ENCODE peak calls at places on chromosome 15, in nine cellular contexts. One of them, this sample, is unnamed.
A peak's percentile ranks its signal among the peaks of the same experiment; 100 is the strongest.

GRCh38 chr15:64622410-64623260 is 152.8 kb downstream of the RBPMS2 start:
- DNase-seq in naive thymus-derived CD4-positive, alpha-beta T cell: peak; percentile 66
- DNase-seq in H1: no peak
- DNase-seq in effector CD4-positive, alpha-beta T cell: peak; percentile 27
- DNase-seq in neural crest cell: no peak
- DNase-seq in activated T-cell treated with anti-CD3 and anti-CD28 coated beads for 1 hour: peak; percentile 17
- DNase-seq in fibroblast of pulmonary artery: no peak
- DNase-seq in psoas muscle: no peak
- DNase-seq in GOT3: no peak
- DNase-seq in this sample: no peak

GRCh38 chr15:79091204-79091867 is 756 bp upstream of the RASGRF1 start:
- DNase-seq in effector CD4-positive, alpha-beta T cell: no peak
- DNase-seq in neural crest cell: peak; percentile 16
- DNase-seq in fibroblast of pulmonary artery: no peak
- DNase-seq in activated T-cell treated with anti-CD3 and anti-CD28 coated beads for 1 hour: no peak
- DNase-seq in naive thymus-derived CD4-positive, alpha-beta T cell: no peak
- DNase-seq in H1: no peak
- DNase-seq in GOT3: no peak
- DNase-seq in psoas muscle: no peak
- DNase-seq in this sample: peak; percentile 22

GRCh38 chr15:76285241-76285825 is 25.9 kb downstream of the ETFA start:
- DNase-seq in neural crest cell: no peak
- DNase-seq in psoas muscle: no peak
- DNase-seq in H1: no peak
- DNase-seq in effector CD4-positive, alpha-beta T cell: no peak
- DNase-seq in fibroblast of pulmonary artery: peak; percentile 29
- DNase-seq in GOT3: no peak
- DNase-seq in naive thymus-derived CD4-positive, alpha-beta T cell: no peak
- DNase-seq in activated T-cell treated with anti-CD3 and anti-CD28 coated beads for 1 hour: no peak
- DNase-seq in this sample: peak; percentile 5

GRCh38 chr15:90006217-90007088 is 5.3 kb downstream of the ZNF710 start:
- DNase-seq in GOT3: no peak
- DNase-seq in neural crest cell: no peak
- DNase-seq in H1: no peak
- DNase-seq in fibroblast of pulmonary artery: no peak
- DNase-seq in psoas muscle: no peak
- DNase-seq in effector CD4-positive, alpha-beta T cell: no peak
- DNase-seq in activated T-cell treated with anti-CD3 and anti-CD28 coated beads for 1 hour: no peak
- DNase-seq in naive thymus-derived CD4-positive, alpha-beta T cell: no peak
- DNase-seq in this sample: no peak

GRCh38 chr15:40933520-40933904 is 4.4 kb downstream of the DLL4 start:
- DNase-seq in GOT3: no peak
- DNase-seq in psoas muscle: no peak
- DNase-seq in neural crest cell: no peak
- DNase-seq in fibroblast of pulmonary artery: no peak
- DNase-seq in naive thymus-derived CD4-positive, alpha-beta T cell: no peak
- DNase-seq in H1: no peak
- DNase-seq in effector CD4-positive, alpha-beta T cell: no peak
- DNase-seq in activated T-cell treated with anti-CD3 and anti-CD28 coated beads for 1 hour: no peak
- DNase-seq in this sample: no peak

GRCh38 chr15:75809986-75810750 is 33.1 kb upstream of the UBE2Q2 start:
- DNase-seq in GOT3: no peak
- DNase-seq in activated T-cell treated with anti-CD3 and anti-CD28 coated beads for 1 hour: no peak
- DNase-seq in effector CD4-positive, alpha-beta T cell: no peak
- DNase-seq in fibroblast of pulmonary artery: peak; percentile 56
- DNase-seq in H1: peak; percentile 33
- DNase-seq in neural crest cell: no peak
- DNase-seq in psoas muscle: no peak
- DNase-seq in naive thymus-derived CD4-positive, alpha-beta T cell: no peak
- DNase-seq in this sample: peak; percentile 60

GRCh38 chr15:51751687-51752683 is 588 bp downstream of the TMOD2 start:
- DNase-seq in effector CD4-positive, alpha-beta T cell: no peak
- DNase-seq in naive thymus-derived CD4-positive, alpha-beta T cell: no peak
- DNase-seq in psoas muscle: peak; percentile 56
- DNase-seq in fibroblast of pulmonary artery: peak; percentile 45
- DNase-seq in GOT3: no peak
- DNase-seq in activated T-cell treated with anti-CD3 and anti-CD28 coated beads for 1 hour: no peak
- DNase-seq in neural crest cell: peak; percentile 36
- DNase-seq in H1: no peak
- DNase-seq in this sample: peak; percentile 65

GRCh38 chr15:29094711-29095110 is 174.9 kb downstream of the NSMCE3 start:
- DNase-seq in psoas muscle: no peak
- DNase-seq in effector CD4-positive, alpha-beta T cell: no peak
- DNase-seq in GOT3: no peak
- DNase-seq in activated T-cell treated with anti-CD3 and anti-CD28 coated beads for 1 hour: no peak
- DNase-seq in neural crest cell: no peak
- DNase-seq in naive thymus-derived CD4-positive, alpha-beta T cell: no peak
- DNase-seq in fibroblast of pulmonary artery: no peak
- DNase-seq in H1: no peak
- DNase-seq in this sample: peak; percentile 56

GRCh38 chr15:23857028-23857641 is 170.0 kb upstream of the NDN start:
- DNase-seq in neural crest cell: peak; percentile 59
- DNase-seq in effector CD4-positive, alpha-beta T cell: no peak
- DNase-seq in naive thymus-derived CD4-positive, alpha-beta T cell: no peak
- DNase-seq in H1: no peak
- DNase-seq in activated T-cell treated with anti-CD3 and anti-CD28 coated beads for 1 hour: no peak
- DNase-seq in fibroblast of pulmonary artery: peak; percentile 51
- DNase-seq in psoas muscle: no peak
- DNase-seq in GOT3: no peak
- DNase-seq in this sample: no peak

GRCh38 chr15:45378913-45379262 is 544 bp upstream of the GATM start:
- DNase-seq in H1: no peak
- DNase-seq in psoas muscle: no peak
- DNase-seq in fibroblast of pulmonary artery: no peak
- DNase-seq in effector CD4-positive, alpha-beta T cell: no peak
- DNase-seq in activated T-cell treated with anti-CD3 and anti-CD28 coated beads for 1 hour: no peak
- DNase-seq in GOT3: no peak
- DNase-seq in naive thymus-derived CD4-positive, alpha-beta T cell: no peak
- DNase-seq in neural crest cell: no peak
- DNase-seq in this sample: no peak

GRCh38 chr15:49521802-49522201 is 98.8 kb downstream of the FGF7 start:
- DNase-seq in naive thymus-derived CD4-positive, alpha-beta T cell: no peak
- DNase-seq in effector CD4-positive, alpha-beta T cell: no peak
- DNase-seq in GOT3: no peak
- DNase-seq in neural crest cell: no peak
- DNase-seq in activated T-cell treated with anti-CD3 and anti-CD28 coated beads for 1 hour: no peak
- DNase-seq in fibroblast of pulmonary artery: peak; percentile 36
- DNase-seq in psoas muscle: no peak
- DNase-seq in H1: no peak
- DNase-seq in this sample: peak; percentile 29

GRCh38 chr15:70126382-70126781 is 28.7 kb upstream of the TLE3 start:
- DNase-seq in neural crest cell: no peak
- DNase-seq in naive thymus-derived CD4-positive, alpha-beta T cell: no peak
- DNase-seq in psoas muscle: no peak
- DNase-seq in GOT3: no peak
- DNase-seq in H1: no peak
- DNase-seq in activated T-cell treated with anti-CD3 and anti-CD28 coated beads for 1 hour: no peak
- DNase-seq in effector CD4-positive, alpha-beta T cell: no peak
- DNase-seq in fibroblast of pulmonary artery: no peak
- DNase-seq in this sample: no peak

GRCh38 chr15:26773917-26774316 is 1.1 kb upstream of the GABRB3 start:
- DNase-seq in H1: no peak
- DNase-seq in psoas muscle: no peak
- DNase-seq in naive thymus-derived CD4-positive, alpha-beta T cell: no peak
- DNase-seq in fibroblast of pulmonary artery: no peak
- DNase-seq in effector CD4-positive, alpha-beta T cell: no peak
- DNase-seq in neural crest cell: no peak
- DNase-seq in GOT3: no peak
- DNase-seq in activated T-cell treated with anti-CD3 and anti-CD28 coated beads for 1 hour: no peak
- DNase-seq in this sample: no peak

GRCh38 chr15:88835119-88835518 is 31.9 kb downstream of the ACAN start:
- DNase-seq in effector CD4-positive, alpha-beta T cell: no peak
- DNase-seq in fibroblast of pulmonary artery: peak; percentile 9
- DNase-seq in naive thymus-derived CD4-positive, alpha-beta T cell: no peak
- DNase-seq in H1: no peak
- DNase-seq in neural crest cell: no peak
- DNase-seq in psoas muscle: no peak
- DNase-seq in activated T-cell treated with anti-CD3 and anti-CD28 coated beads for 1 hour: no peak
- DNase-seq in GOT3: no peak
- DNase-seq in this sample: peak; percentile 24

GRCh38 chr15:78061963-78062427 is 15.5 kb downstream of the TBC1D2B start:
- DNase-seq in GOT3: no peak
- DNase-seq in effector CD4-positive, alpha-beta T cell: peak; percentile 27
- DNase-seq in fibroblast of pulmonary artery: peak; percentile 45
- DNase-seq in neural crest cell: no peak
- DNase-seq in naive thymus-derived CD4-positive, alpha-beta T cell: no peak
- DNase-seq in H1: no peak
- DNase-seq in activated T-cell treated with anti-CD3 and anti-CD28 coated beads for 1 hour: no peak
- DNase-seq in psoas muscle: no peak
- DNase-seq in this sample: no peak

GRCh38 chr15:58229297-58229768 is 91.2 kb downstream of the AQP9 start:
- DNase-seq in activated T-cell treated with anti-CD3 and anti-CD28 coated beads for 1 hour: no peak
- DNase-seq in H1: no peak
- DNase-seq in fibroblast of pulmonary artery: no peak
- DNase-seq in effector CD4-positive, alpha-beta T cell: no peak
- DNase-seq in GOT3: no peak
- DNase-seq in naive thymus-derived CD4-positive, alpha-beta T cell: no peak
- DNase-seq in neural crest cell: peak; percentile 9
- DNase-seq in psoas muscle: no peak
- DNase-seq in this sample: peak; percentile 56

GRCh38 chr15:72112805-72113204 is 5.1 kb downstream of the MYO9A start:
- DNase-seq in neural crest cell: no peak
- DNase-seq in psoas muscle: no peak
- DNase-seq in naive thymus-derived CD4-positive, alpha-beta T cell: no peak
- DNase-seq in effector CD4-positive, alpha-beta T cell: no peak
- DNase-seq in fibroblast of pulmonary artery: no peak
- DNase-seq in activated T-cell treated with anti-CD3 and anti-CD28 coated beads for 1 hour: no peak
- DNase-seq in H1: no peak
- DNase-seq in GOT3: no peak
- DNase-seq in this sample: no peak

GRCh38 chr15:69537888-69538287 is 85.3 kb downstream of the RPLP1 start:
- DNase-seq in H1: no peak
- DNase-seq in neural crest cell: no peak
- DNase-seq in effector CD4-positive, alpha-beta T cell: no peak
- DNase-seq in GOT3: no peak
- DNase-seq in fibroblast of pulmonary artery: no peak
- DNase-seq in naive thymus-derived CD4-positive, alpha-beta T cell: no peak
- DNase-seq in psoas muscle: no peak
- DNase-seq in activated T-cell treated with anti-CD3 and anti-CD28 coated beads for 1 hour: no peak
- DNase-seq in this sample: no peak

GRCh38 chr15:100245855-100246254 is 95.9 kb downstream of the ADAMTS17 start:
- DNase-seq in neural crest cell: no peak
- DNase-seq in naive thymus-derived CD4-positive, alpha-beta T cell: no peak
- DNase-seq in GOT3: no peak
- DNase-seq in psoas muscle: no peak
- DNase-seq in activated T-cell treated with anti-CD3 and anti-CD28 coated beads for 1 hour: no peak
- DNase-seq in effector CD4-positive, alpha-beta T cell: no peak
- DNase-seq in H1: no peak
- DNase-seq in fibroblast of pulmonary artery: no peak
- DNase-seq in this sample: no peak

GRCh38 chr15:70597056-70597603 is 166.2 kb downstream of the UACA start:
- DNase-seq in activated T-cell treated with anti-CD3 and anti-CD28 coated beads for 1 hour: no peak
- DNase-seq in naive thymus-derived CD4-positive, alpha-beta T cell: no peak
- DNase-seq in psoas muscle: no peak
- DNase-seq in fibroblast of pulmonary artery: peak; percentile 34
- DNase-seq in H1: no peak
- DNase-seq in effector CD4-positive, alpha-beta T cell: no peak
- DNase-seq in GOT3: no peak
- DNase-seq in neural crest cell: no peak
- DNase-seq in this sample: peak; percentile 36

GRCh38 chr15:71400347-71400746 is 285.1 kb downstream of the THSD4 start:
- DNase-seq in naive thymus-derived CD4-positive, alpha-beta T cell: no peak
- DNase-seq in activated T-cell treated with anti-CD3 and anti-CD28 coated beads for 1 hour: no peak
- DNase-seq in GOT3: no peak
- DNase-seq in effector CD4-positive, alpha-beta T cell: no peak
- DNase-seq in psoas muscle: no peak
- DNase-seq in neural crest cell: no peak
- DNase-seq in H1: no peak
- DNase-seq in fibroblast of pulmonary artery: no peak
- DNase-seq in this sample: no peak

GRCh38 chr15:95994418-95994817 is 336.1 kb upstream of the NR2F2 start:
- DNase-seq in effector CD4-positive, alpha-beta T cell: no peak
- DNase-seq in neural crest cell: no peak
- DNase-seq in psoas muscle: no peak
- DNase-seq in activated T-cell treated with anti-CD3 and anti-CD28 coated beads for 1 hour: no peak
- DNase-seq in fibroblast of pulmonary artery: peak; percentile 20
- DNase-seq in naive thymus-derived CD4-positive, alpha-beta T cell: no peak
- DNase-seq in GOT3: no peak
- DNase-seq in H1: no peak
- DNase-seq in this sample: peak; percentile 6

GRCh38 chr15:40069178-40070165 is 30.5 kb upstream of the SRP14 start:
- DNase-seq in GOT3: peak; percentile 61
- DNase-seq in naive thymus-derived CD4-positive, alpha-beta T cell: no peak
- DNase-seq in neural crest cell: no peak
- DNase-seq in activated T-cell treated with anti-CD3 and anti-CD28 coated beads for 1 hour: no peak
- DNase-seq in psoas muscle: peak; percentile 98
- DNase-seq in H1: no peak
- DNase-seq in fibroblast of pulmonary artery: peak; percentile 68
- DNase-seq in effector CD4-positive, alpha-beta T cell: no peak
- DNase-seq in this sample: peak; percentile 39

GRCh38 chr15:77393471-77393840 is 26.4 kb downstream of the PEAK1 start:
- DNase-seq in GOT3: no peak
- DNase-seq in fibroblast of pulmonary artery: peak; percentile 17
- DNase-seq in activated T-cell treated with anti-CD3 and anti-CD28 coated beads for 1 hour: no peak
- DNase-seq in psoas muscle: no peak
- DNase-seq in naive thymus-derived CD4-positive, alpha-beta T cell: no peak
- DNase-seq in neural crest cell: no peak
- DNase-seq in H1: no peak
- DNase-seq in effector CD4-positive, alpha-beta T cell: no peak
- DNase-seq in this sample: peak; percentile 58

GRCh38 chr15:70856884-70857546 is 3.1 kb upstream of the LARP6 start:
- DNase-seq in naive thymus-derived CD4-positive, alpha-beta T cell: no peak
- DNase-seq in effector CD4-positive, alpha-beta T cell: no peak
- DNase-seq in activated T-cell treated with anti-CD3 and anti-CD28 coated beads for 1 hour: no peak
- DNase-seq in H1: no peak
- DNase-seq in neural crest cell: no peak
- DNase-seq in psoas muscle: peak; percentile 86
- DNase-seq in GOT3: peak; percentile 80
- DNase-seq in fibroblast of pulmonary artery: peak; percentile 99
- DNase-seq in this sample: peak; percentile 82

This sample was measured in mammary epithelial cell.